ENCODE peak calls at places on chromosomes 11 and 22, in seven cellular contexts. One of them, this sample, is unnamed.

GRCh38 chr22:27494821-27495220 is 306.7 kb downstream of the MN1 start:
- DNase-seq in NCI-H1694: no peak
- DNase-seq in neural crest cell: peak; percentile 55
- DNase-seq in T-cell: no peak
- DNase-seq in stimulated activated CD4-positive, alpha-beta T cell treated with anti-CD3 and anti-CD28 coated beads, Interleukin-1b, Interleukin-23, amount 100 ng/mL, for 24 hours: no peak
- DNase-seq in NCI-H1092: no peak
- DNase-seq in fibroblast of lung: no peak
- DNase-seq in this sample: no peak

GRCh38 chr11:107859459-107860239 is 1.1 kb upstream of the SLC35F2 start:
- DNase-seq in T-cell: no peak
- DNase-seq in NCI-H1694: no peak
- DNase-seq in fibroblast of lung: no peak
- DNase-seq in stimulated activated CD4-positive, alpha-beta T cell treated with anti-CD3 and anti-CD28 coated beads, Interleukin-1b, Interleukin-23, amount 100 ng/mL, for 24 hours: no peak
- DNase-seq in NCI-H1092: peak; percentile 16
- DNase-seq in neural crest cell: no peak
- DNase-seq in this sample: peak; percentile 53

GRCh38 chr11:626475-627272 is at the start of gene SCT:
- DNase-seq in NCI-H1092: no peak
- DNase-seq in stimulated activated CD4-positive, alpha-beta T cell treated with anti-CD3 and anti-CD28 coated beads, Interleukin-1b, Interleukin-23, amount 100 ng/mL, for 24 hours: no peak
- DNase-seq in fibroblast of lung: no peak
- DNase-seq in neural crest cell: no peak
- DNase-seq in NCI-H1694: no peak
- DNase-seq in T-cell: no peak
- DNase-seq in this sample: no peak

GRCh38 chr22:44697423-44698179 is 4.4 kb upstream of the PRR5 start:
- DNase-seq in T-cell: peak; percentile 59
- DNase-seq in fibroblast of lung: peak; percentile 54
- DNase-seq in NCI-H1092: no peak
- DNase-seq in NCI-H1694: peak; percentile 64
- DNase-seq in stimulated activated CD4-positive, alpha-beta T cell treated with anti-CD3 and anti-CD28 coated beads, Interleukin-1b, Interleukin-23, amount 100 ng/mL, for 24 hours: peak; percentile 71
- DNase-seq in neural crest cell: peak; percentile 92
- DNase-seq in this sample: peak; percentile 87

GRCh38 chr11:6259638-6260019 is at the start of gene CCKBR:
- DNase-seq in NCI-H1092: no peak
- DNase-seq in stimulated activated CD4-positive, alpha-beta T cell treated with anti-CD3 and anti-CD28 coated beads, Interleukin-1b, Interleukin-23, amount 100 ng/mL, for 24 hours: no peak
- DNase-seq in T-cell: no peak
- DNase-seq in fibroblast of lung: no peak
- DNase-seq in neural crest cell: peak; percentile 9
- DNase-seq in NCI-H1694: no peak
- DNase-seq in this sample: peak; percentile 81

GRCh38 chr11:33942954-33943353 is 51.1 kb upstream of the LMO2 start:
- DNase-seq in neural crest cell: no peak
- DNase-seq in stimulated activated CD4-positive, alpha-beta T cell treated with anti-CD3 and anti-CD28 coated beads, Interleukin-1b, Interleukin-23, amount 100 ng/mL, for 24 hours: no peak
- DNase-seq in NCI-H1694: no peak
- DNase-seq in NCI-H1092: no peak
- DNase-seq in fibroblast of lung: peak; percentile 94
- DNase-seq in T-cell: no peak
- DNase-seq in this sample: no peak

GRCh38 chr22:42169055-42169469 is 38.5 kb upstream of the CYP2D6 start:
- DNase-seq in stimulated activated CD4-positive, alpha-beta T cell treated with anti-CD3 and anti-CD28 coated beads, Interleukin-1b, Interleukin-23, amount 100 ng/mL, for 24 hours: peak; percentile 43
- DNase-seq in neural crest cell: peak; percentile 87
- DNase-seq in NCI-H1092: peak; percentile 71
- DNase-seq in fibroblast of lung: peak; percentile 57
- DNase-seq in T-cell: peak; percentile 44
- DNase-seq in NCI-H1694: peak; percentile 58
- DNase-seq in this sample: peak; percentile 67

GRCh38 chr11:92838655-92839334 is 130.7 kb upstream of the MTNR1B start:
- DNase-seq in fibroblast of lung: peak; percentile 27
- DNase-seq in NCI-H1694: no peak
- DNase-seq in stimulated activated CD4-positive, alpha-beta T cell treated with anti-CD3 and anti-CD28 coated beads, Interleukin-1b, Interleukin-23, amount 100 ng/mL, for 24 hours: no peak
- DNase-seq in T-cell: no peak
- DNase-seq in neural crest cell: no peak
- DNase-seq in NCI-H1092: no peak
- DNase-seq in this sample: no peak

GRCh38 chr11:112172362-112172994 is 2.8 kb upstream of the BCO2 start:
- DNase-seq in fibroblast of lung: peak; percentile 65
- DNase-seq in NCI-H1092: no peak
- DNase-seq in NCI-H1694: no peak
- DNase-seq in neural crest cell: no peak
- DNase-seq in stimulated activated CD4-positive, alpha-beta T cell treated with anti-CD3 and anti-CD28 coated beads, Interleukin-1b, Interleukin-23, amount 100 ng/mL, for 24 hours: no peak
- DNase-seq in T-cell: no peak
- DNase-seq in this sample: no peak

GRCh38 chr11:44718612-44719390 is 8.0 kb upstream of the TSPAN18 start:
- DNase-seq in NCI-H1694: peak; percentile 32
- DNase-seq in stimulated activated CD4-positive, alpha-beta T cell treated with anti-CD3 and anti-CD28 coated beads, Interleukin-1b, Interleukin-23, amount 100 ng/mL, for 24 hours: no peak
- DNase-seq in fibroblast of lung: no peak
- DNase-seq in neural crest cell: no peak
- DNase-seq in NCI-H1092: no peak
- DNase-seq in T-cell: no peak
- DNase-seq in this sample: no peak

GRCh38 chr11:86688398-86689179 is 16.2 kb upstream of the ME3 start:
- DNase-seq in NCI-H1092: no peak
- DNase-seq in stimulated activated CD4-positive, alpha-beta T cell treated with anti-CD3 and anti-CD28 coated beads, Interleukin-1b, Interleukin-23, amount 100 ng/mL, for 24 hours: no peak
- DNase-seq in NCI-H1694: no peak
- DNase-seq in T-cell: no peak
- DNase-seq in neural crest cell: no peak
- DNase-seq in fibroblast of lung: peak; percentile 87
- DNase-seq in this sample: no peak

GRCh38 chr22:31083377-31083768 is 2.3 kb downstream of the SMTN start:
- DNase-seq in fibroblast of lung: no peak
- DNase-seq in NCI-H1092: peak; percentile 92
- DNase-seq in NCI-H1694: no peak
- DNase-seq in neural crest cell: no peak
- DNase-seq in T-cell: no peak
- DNase-seq in stimulated activated CD4-positive, alpha-beta T cell treated with anti-CD3 and anti-CD28 coated beads, Interleukin-1b, Interleukin-23, amount 100 ng/mL, for 24 hours: no peak
- DNase-seq in this sample: peak; percentile 92

GRCh38 chr11:120909676-120910215 is 114.2 kb upstream of the TBCEL start:
- DNase-seq in fibroblast of lung: no peak
- DNase-seq in T-cell: no peak
- DNase-seq in NCI-H1694: no peak
- DNase-seq in NCI-H1092: no peak
- DNase-seq in stimulated activated CD4-positive, alpha-beta T cell treated with anti-CD3 and anti-CD28 coated beads, Interleukin-1b, Interleukin-23, amount 100 ng/mL, for 24 hours: no peak
- DNase-seq in neural crest cell: no peak
- DNase-seq in this sample: no peak

GRCh38 chr11:88281317-88281712 is 56.2 kb downstream of the CTSC start:
- DNase-seq in NCI-H1694: no peak
- DNase-seq in fibroblast of lung: peak; percentile 7
- DNase-seq in neural crest cell: no peak
- DNase-seq in NCI-H1092: peak; percentile 16
- DNase-seq in stimulated activated CD4-positive, alpha-beta T cell treated with anti-CD3 and anti-CD28 coated beads, Interleukin-1b, Interleukin-23, amount 100 ng/mL, for 24 hours: no peak
- DNase-seq in T-cell: no peak
- DNase-seq in this sample: no peak

GRCh38 chr11:111671383-111671782 is 69.1 kb downstream of the SIK2 start:
- DNase-seq in T-cell: no peak
- DNase-seq in NCI-H1694: no peak
- DNase-seq in NCI-H1092: no peak
- DNase-seq in neural crest cell: no peak
- DNase-seq in fibroblast of lung: no peak
- DNase-seq in stimulated activated CD4-positive, alpha-beta T cell treated with anti-CD3 and anti-CD28 coated beads, Interleukin-1b, Interleukin-23, amount 100 ng/mL, for 24 hours: no peak
- DNase-seq in this sample: no peak

This sample was measured in stomach.